ENCODE peak calls at places on chromosome 4, in six cellular contexts. S, P, K, A, I and M are unnamed samples.

GRCh38 chr4:62531731-62532130 is 1331.6 kb downstream of the ADGRL3 start:
- DNase-seq in S (no peak), P (no peak), K (no peak), A (no peak), I (no peak), M (no peak)

GRCh38 chr4:83112678-83113428 is 1.7 kb downstream of the PLAC8 start:
- DNase-seq in S (no peak), P (no peak), K (no peak), A (peak), I (no peak), M (peak)

GRCh38 chr4:166972071-166972470 is 262.2 kb downstream of the SPOCK3 start:
- DNase-seq in S (peak), P (no peak), K (no peak), A (peak), I (no peak), M (no peak)

GRCh38 chr4:185142911-185143595 is at the start of gene SLC25A4:
- DNase-seq in S (peak), P (peak), K (peak), A (peak), I (peak), M (peak)

GRCh38 chr4:171169396-171169795 is 643.8 kb upstream of the GALNTL6 start:
- DNase-seq in S (no peak), P (no peak), K (no peak), A (no peak), I (no peak), M (no peak)

GRCh38 chr4:77209936-77210335 is 52.9 kb downstream of the CCNG2 start:
- DNase-seq in S (no peak), P (no peak), K (no peak), A (no peak), I (no peak), M (no peak)

GRCh38 chr4:4415107-4415805 is 28.4 kb downstream of the NSG1 start:
- DNase-seq in S (no peak), P (no peak), K (no peak), A (no peak), I (no peak), M (no peak)

GRCh38 chr4:109414938-109415337 is 18.7 kb upstream of the SEC24B start:
- DNase-seq in S (no peak), P (no peak), K (no peak), A (peak), I (no peak), M (no peak)

GRCh38 chr4:176333076-176333475 is 13.3 kb downstream of the SPCS3 start:
- DNase-seq in S (no peak), P (no peak), K (no peak), A (peak), I (no peak), M (no peak)

GRCh38 chr4:8191136-8191747 is 7.8 kb upstream of the SH3TC1 start:
- DNase-seq in S (peak), P (peak), K (no peak), A (peak), I (no peak), M (no peak)

GRCh38 chr4:78987683-78988082 is 48.4 kb upstream of the PAQR3 start:
- DNase-seq in S (no peak), P (no peak), K (no peak), A (no peak), I (no peak), M (no peak)

GRCh38 chr4:12382567-12382966 is 953.9 kb upstream of the HS3ST1 start:
- DNase-seq in S (no peak), P (no peak), K (no peak), A (no peak), I (no peak), M (no peak)

GRCh38 chr4:154044118-154044517 is 255.2 kb upstream of the SFRP2 start:
- DNase-seq in S (peak), P (no peak), K (no peak), A (no peak), I (no peak), M (no peak)

GRCh38 chr4:33911951-33912350 is 2332.4 kb downstream of the ARAP2 start:
- DNase-seq in S (no peak), P (no peak), K (no peak), A (no peak), I (no peak), M (no peak)

GRCh38 chr4:186676531-186677158 is 47.0 kb downstream of the FAT1 start:
- DNase-seq in S (peak), P (no peak), K (no peak), A (peak), I (no peak), M (no peak)

GRCh38 chr4:67499799-67500198 is 45.5 kb downstream of the CENPC start:
- DNase-seq in S (no peak), P (no peak), K (no peak), A (no peak), I (no peak), M (no peak)

GRCh38 chr4:164212714-164213113 is 541.2 kb upstream of the SMIM31 start:
- DNase-seq in S (peak), P (no peak), K (no peak), A (no peak), I (no peak), M (no peak)

GRCh38 chr4:142168181-142168580 is 531.8 kb downstream of the IL15 start:
- DNase-seq in S (no peak), P (no peak), K (no peak), A (no peak), I (no peak), M (no peak)

GRCh38 chr4:145420595-145421214 is 60.9 kb upstream of the SMAD1 start:
- DNase-seq in S (no peak), P (no peak), K (no peak), A (no peak), I (no peak), M (no peak)

GRCh38 chr4:25180524-25181131 is 20.4 kb upstream of the SEPSECS start:
- DNase-seq in S (peak), P (no peak), K (peak), A (peak), I (peak), M (peak)

GRCh38 chr4:144646523-144647094 is 653 bp downstream of the HHIP start:
- DNase-seq in S (no peak), P (no peak), K (no peak), A (peak), I (peak), M (peak)

GRCh38 chr4:38154251-38154650 is 194.1 kb downstream of the PTTG2 start:
- DNase-seq in S (peak), P (no peak), K (no peak), A (no peak), I (no peak), M (peak)

GRCh38 chr4:122810669-122811068 is 16.0 kb upstream of the FGF2 start:
- DNase-seq in S (no peak), P (no peak), K (no peak), A (no peak), I (no peak), M (no peak)

GRCh38 chr4:40962551-40963185 is 212.9 kb downstream of the NSUN7 start:
- DNase-seq in S (no peak), P (no peak), K (no peak), A (no peak), I (no peak), M (no peak)

GRCh38 chr4:70505152-70505748 is 13.1 kb upstream of the AMTN start:
- DNase-seq in S (peak), P (no peak), K (peak), A (peak), I (peak), M (peak)

GRCh38 chr4:163385466-163385865 is 41.8 kb downstream of the NPY5R start:
- DNase-seq in S (peak), P (no peak), K (no peak), A (no peak), I (no peak), M (no peak)

GRCh38 chr4:7585768-7586167 is 151.0 kb upstream of the PSAPL1 start:
- DNase-seq in S (peak), P (no peak), K (no peak), A (no peak), I (no peak), M (no peak)

GRCh38 chr4:182905038-182905437 is 12.1 kb downstream of the DCTD start:
- DNase-seq in S (no peak), P (no peak), K (no peak), A (no peak), I (no peak), M (no peak)

GRCh38 chr4:177441061-177441802 is 1.0 kb downstream of the AGA start:
- DNase-seq in S (no peak), P (no peak), K (peak), A (peak), I (no peak), M (peak)

GRCh38 chr4:90580271-90580825 is 453.2 kb downstream of the CCSER1 start:
- DNase-seq in S (no peak), P (no peak), K (no peak), A (no peak), I (no peak), M (no peak)

GRCh38 chr4:87849612-87850011 is 16.8 kb downstream of the MEPE start:
- DNase-seq in S (no peak), P (no peak), K (no peak), A (no peak), I (no peak), M (no peak)

GRCh38 chr4:7487464-7487863 is 52.7 kb upstream of the PSAPL1 start:
- DNase-seq in S (no peak), P (no peak), K (no peak), A (no peak), I (no peak), M (no peak)

GRCh38 chr4:156948133-156948532 is 23.5 kb downstream of the PDGFC start:
- DNase-seq in S (no peak), P (no peak), K (no peak), A (peak), I (no peak), M (no peak)

GRCh38 chr4:61200991-61201526 is 933 bp downstream of the ADGRL3 start:
- DNase-seq in S (peak), P (no peak), K (peak), A (peak), I (peak), M (no peak)

GRCh38 chr4:16893141-16893571 is 5.3 kb downstream of the LDB2 start:
- DNase-seq in S (no peak), P (no peak), K (no peak), A (peak), I (no peak), M (peak)

GRCh38 chr4:173174184-173175156 is 5.9 kb downstream of the GALNT7 start:
- DNase-seq in S (peak), P (no peak), K (no peak), A (no peak), I (no peak), M (no peak)

GRCh38 chr4:149441338-149441737 is 374.3 kb downstream of the IQCM start:
- DNase-seq in S (peak), P (no peak), K (no peak), A (peak), I (no peak), M (no peak)

DNA sequence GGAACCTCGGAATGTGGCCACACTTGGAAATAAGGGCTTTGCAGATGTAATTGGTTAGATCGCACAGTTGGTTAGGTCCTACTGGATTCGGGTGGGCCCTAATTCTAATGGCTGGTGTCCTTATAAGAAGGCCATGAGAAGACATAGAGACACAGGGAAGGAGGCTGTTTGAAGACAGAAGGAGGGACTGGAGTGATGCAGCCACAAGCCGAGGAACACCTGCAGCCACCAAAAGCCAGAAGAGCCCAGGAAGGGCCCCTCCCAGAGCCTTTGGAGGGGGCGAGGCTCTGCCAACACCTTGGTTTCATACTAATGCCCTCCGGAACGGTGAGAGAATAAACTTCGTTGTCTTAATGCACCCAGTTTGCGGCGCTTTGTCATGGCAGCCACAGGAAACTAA is 47.0 kb downstream of the EVC start:
- DNase-seq in S (no peak), P (peak), K (no peak), A (no peak), I (no peak), M (no peak)
- TF ChIP-seq CTCF in S (no peak), P (no peak), K (no peak), A (no peak), I (no peak), M (no peak)

DNA sequence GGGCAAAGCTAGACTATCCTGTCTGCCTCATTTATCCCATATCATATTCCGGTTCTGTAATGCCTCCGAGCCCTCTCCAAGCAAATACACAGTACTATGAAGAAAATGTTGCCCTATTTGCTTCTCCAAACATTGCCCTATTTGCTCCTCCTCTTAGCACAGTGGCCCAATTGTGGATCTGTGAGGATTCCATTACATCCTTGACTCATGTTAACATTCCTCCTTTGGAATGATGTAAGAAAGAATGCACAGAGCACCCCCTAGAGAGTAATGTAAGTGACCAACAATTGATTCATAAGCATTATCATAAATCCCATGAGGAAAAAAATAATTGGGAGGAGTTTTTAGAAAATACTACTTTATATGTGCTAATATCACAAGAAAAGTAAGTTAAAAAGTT is 11.3 kb upstream of the BTC start:
- DNase-seq in S (peak), P (no peak), K (no peak), A (peak), I (no peak), M (no peak)
- TF ChIP-seq CTCF in S (peak), P (no peak), K (no peak), A (no peak), I (no peak), M (no peak)

DNA sequence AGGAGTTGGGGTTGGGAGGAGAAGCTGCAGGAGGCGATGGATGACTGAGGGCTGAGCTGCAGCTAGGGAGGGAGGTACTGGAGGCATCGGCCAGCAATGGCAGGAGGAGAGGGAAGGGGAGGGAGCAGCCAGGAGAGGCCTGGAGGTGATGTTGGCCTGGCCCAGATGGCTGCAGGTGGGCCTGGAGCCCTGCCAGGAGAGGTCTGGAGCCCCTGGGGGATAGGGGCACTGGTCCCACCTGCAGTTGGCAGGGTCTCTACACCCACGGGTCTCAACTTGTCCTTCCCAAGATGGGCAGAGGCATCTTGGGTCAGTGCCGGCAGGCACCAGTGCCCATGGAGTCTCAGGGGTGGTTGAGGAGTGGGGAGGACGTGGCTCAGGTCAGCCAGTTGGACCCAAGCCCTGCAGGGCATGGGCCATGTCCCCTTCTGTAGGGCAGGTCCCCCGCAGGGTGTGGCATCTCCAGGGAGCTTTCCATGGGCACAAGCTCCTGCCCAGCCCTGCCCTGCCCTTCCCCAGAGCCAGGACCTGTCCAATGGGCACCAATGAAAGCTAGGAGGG is 2.7 kb upstream of the MXD4 start:
- DNase-seq in S (no peak), P (no peak), K (no peak), A (no peak), I (no peak), M (no peak)
- TF ChIP-seq CTCF in S (no peak), P (no peak), K (no peak), A (no peak), I (no peak), M (no peak)

GRCh38 chr4:26458104-26458503 is 32.2 kb downstream of the CCKAR start:
- DNase-seq in S (no peak), P (no peak), K (no peak), A (peak), I (no peak), M (peak)
- TF ChIP-seq CTCF in S (no peak), P (no peak), K (no peak), A (peak), I (no peak), M (no peak)